ENCODE peak calls at places on chromosomes 11 and 22, in five cellular contexts. R is GM23248, U is AG04450, X is choroid plexus epithelial cell, K is non-pigmented ciliary epithelial cell. V is an unnamed sample.

GRCh38 chr11:45141631-45142030 is 4.8 kb upstream of the PRDM11 start:
- DNase-seq in R (no peak), U (no peak), X (no peak), K (no peak), V (peak)

GRCh38 chr11:32962016-32962415 is 53.7 kb upstream of the DEPDC7 start:
- DNase-seq in R (peak), U (no peak), X (peak), K (peak), V (no peak)

GRCh38 chr11:72569966-72570892 is 104.0 kb downstream of the PDE2A start:
- DNase-seq in R (peak), U (peak), X (peak), K (peak), V (no peak)

GRCh38 chr22:39567135-39567946 is 3.2 kb upstream of the CACNA1I start:
- DNase-seq in R (no peak), U (no peak), X (no peak), K (no peak), V (no peak)

GRCh38 chr11:108018708-108019107 is 10.0 kb downstream of the CUL5 start:
- DNase-seq in R (no peak), U (no peak), X (no peak), K (no peak), V (no peak)

GRCh38 chr22:47072642-47072967 is 310.2 kb downstream of the TBC1D22A start:
- DNase-seq in R (no peak), U (no peak), X (no peak), K (no peak), V (peak)

GRCh38 chr11:67494371-67495233 is 10.6 kb downstream of the PITPNM1 start:
- DNase-seq in R (no peak), U (no peak), X (no peak), K (no peak), V (no peak)

GRCh38 chr11:63609536-63609935 is 4.7 kb downstream of the PLAAT3 start:
- DNase-seq in R (no peak), U (no peak), X (no peak), K (no peak), V (no peak)

GRCh38 chr11:1749020-1749758 is 1.2 kb downstream of the IFITM10 start:
- DNase-seq in R (peak), U (no peak), X (no peak), K (no peak), V (no peak)

V was measured in mesenteric fat pad.